ENCODE peak calls at places on chromosomes 5 and 9, in seven cellular contexts. D, O, X, R, U, Z and L are unnamed samples.

GRCh38 chr5:173648308-173648866 is 31.9 kb upstream of the BOD1 start:
- DNase-seq in O (no peak), D (no peak), Z (no peak), R (no peak), X (no peak), U (no peak), L (no peak)

GRCh38 chr9:94018628-94019027 is 63.5 kb upstream of the BARX1 start:
- DNase-seq in U (no peak), O (no peak), D (no peak), X (no peak), Z (no peak), R (no peak), L (no peak)

GRCh38 chr5:14588758-14589543 is 7.4 kb downstream of the OTULINL start:
- DNase-seq in D (no peak), R (no peak), X (no peak), Z (no peak), O (no peak), U (no peak), L (peak)

GRCh38 chr5:6279607-6280006 is 98.7 kb downstream of the MED10 start:
- DNase-seq in U (no peak), O (no peak), D (no peak), X (no peak), Z (no peak), R (no peak), L (no peak)

GRCh38 chr9:102273952-102274351 is 535.5 kb upstream of the GRIN3A start:
- DNase-seq in Z (no peak), R (no peak), U (no peak), X (no peak), D (no peak), O (no peak), L (no peak)

GRCh38 chr5:168795943-168796342 is 216.8 kb upstream of the PANK3 start:
- DNase-seq in O (no peak), U (no peak), D (no peak), Z (no peak), X (no peak), R (no peak), L (no peak)

GRCh38 chr9:91898451-91899433 is 51.3 kb downstream of the ROR2 start:
- DNase-seq in Z (peak), X (peak), O (peak), D (no peak), R (no peak), U (no peak), L (no peak)

GRCh38 chr9:73441890-73442818 is 290.5 kb downstream of the ANXA1 start:
- DNase-seq in Z (no peak), O (no peak), U (no peak), X (no peak), R (no peak), D (no peak), L (no peak)

GRCh38 chr9:81815781-81816180 is 112.4 kb upstream of the SPATA31D4 start:
- DNase-seq in R (no peak), Z (no peak), O (no peak), D (no peak), X (no peak), U (no peak), L (no peak)

GRCh38 chr5:135930029-135930948 is 24.5 kb downstream of the LECT2 start:
- DNase-seq in O (peak), Z (no peak), X (peak), U (peak), R (no peak), D (no peak), L (no peak)

GRCh38 chr9:92650839-92651621 is 18.9 kb downstream of the IPPK start:
- DNase-seq in D (no peak), R (no peak), U (no peak), X (peak), Z (no peak), O (no peak), L (no peak)

GRCh38 chr9:106890621-106891020 is 27.7 kb downstream of the ZNF462 start:
- DNase-seq in X (no peak), O (no peak), U (no peak), R (no peak), D (no peak), Z (no peak), L (no peak)

GRCh38 chr5:89396262-89396975 is 513.4 kb upstream of the MEF2C start:
- DNase-seq in O (no peak), U (no peak), X (no peak), R (peak), D (no peak), Z (no peak), L (no peak)

GRCh38 chr5:94776167-94776566 is 157.7 kb downstream of the SLF1 start:
- DNase-seq in X (peak), R (no peak), Z (no peak), U (no peak), D (no peak), O (no peak), L (no peak)

GRCh38 chr5:112535339-112535738 is 116.3 kb upstream of the EPB41L4A start:
- DNase-seq in U (no peak), X (no peak), O (no peak), D (no peak), R (no peak), Z (no peak), L (no peak)

DNA sequence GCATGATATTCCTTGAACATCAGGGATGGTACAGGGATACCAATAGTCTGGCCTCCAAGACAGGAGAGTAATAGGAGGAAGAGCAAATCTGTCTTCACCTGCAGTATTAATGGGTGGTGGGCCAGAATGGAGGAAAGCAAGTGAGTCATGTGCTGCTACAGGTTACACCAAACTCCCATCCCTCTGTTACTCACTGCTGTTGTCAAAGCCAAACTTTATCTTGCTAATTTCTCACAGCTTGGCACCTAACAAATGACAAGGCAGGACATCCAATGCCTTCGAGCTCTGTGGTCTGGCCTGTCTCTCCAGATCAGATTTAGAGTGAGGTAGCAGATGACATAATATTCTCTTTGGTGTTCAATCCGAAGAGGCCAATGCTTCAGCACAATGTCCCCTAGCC is 26.8 kb downstream of the PLAC8L1 start:
- DNase-seq in O (no peak), D (no peak), Z (no peak), X (no peak), R (no peak), U (no peak), L (no peak)
- TF ChIP-seq JUND in O (no peak), D (no peak), Z (no peak), X (no peak), R (no peak), U (no peak), L (no peak)

GRCh38 chr5:72241346-72242003 is 78.6 kb downstream of the MRPS27 start:
- DNase-seq in R (no peak), X (no peak), D (no peak), Z (no peak), U (no peak), O (peak), L (no peak)

GRCh38 chr5:72235725-72236124 is 84.3 kb downstream of the MRPS27 start:
- DNase-seq in D (no peak), O (no peak), U (no peak), R (no peak), Z (no peak), X (no peak), L (no peak)

GRCh38 chr5:72237415-72237814 is 82.6 kb downstream of the MRPS27 start:
- DNase-seq in X (no peak), R (no peak), D (no peak), O (no peak), Z (no peak), U (no peak), L (no peak)

GRCh38 chr5:72237879-72238278 is 82.2 kb downstream of the MRPS27 start:
- DNase-seq in O (no peak), D (no peak), U (no peak), Z (no peak), X (no peak), R (no peak), L (no peak)

GRCh38 chr5:72238712-72239445 is 81.2 kb downstream of the MRPS27 start:
- DNase-seq in Z (no peak), O (no peak), X (no peak), U (no peak), D (no peak), R (no peak), L (no peak)
- TF ChIP-seq JUND in Z (no peak), O (no peak), X (no peak), U (no peak), D (no peak), R (no peak), L (no peak)

DNA sequence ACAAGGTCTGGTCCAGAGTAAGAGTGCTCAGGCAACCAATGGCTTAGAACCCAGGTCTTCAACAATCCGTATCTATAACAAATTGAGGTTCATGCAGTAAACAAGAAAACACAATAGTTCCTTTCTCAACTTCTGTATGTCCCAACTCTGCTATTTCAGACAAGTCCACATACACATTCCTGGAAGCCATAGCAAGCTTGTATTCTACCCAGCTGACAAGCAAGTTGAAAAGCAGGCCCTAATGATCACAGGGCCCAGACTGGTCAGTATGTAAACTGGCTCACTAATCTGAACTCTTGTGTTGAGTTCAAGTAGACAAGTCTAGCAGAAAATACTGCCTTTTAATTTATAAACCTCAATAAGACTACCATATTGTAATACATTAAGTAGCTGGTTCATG is 26.9 kb downstream of the FNIP1 start:
- DNase-seq in R (no peak), U (no peak), O (peak), X (no peak), D (no peak), Z (no peak), L (peak)
- TF ChIP-seq JUND in R (no peak), U (no peak), O (no peak), X (no peak), D (no peak), Z (no peak), L (no peak)

GRCh38 chr9:82882744-82883143 is 180.2 kb downstream of the RASEF start:
- DNase-seq in R (no peak), Z (no peak), U (no peak), O (no peak), D (no peak), X (no peak), L (no peak)
- TF ChIP-seq JUND in R (no peak), Z (no peak), U (peak), O (no peak), D (no peak), X (no peak), L (no peak)

GRCh38 chr5:137195483-137195882 is 303.6 kb downstream of the SPOCK1 start:
- DNase-seq in U (no peak), O (no peak), X (no peak), D (no peak), R (no peak), Z (no peak), L (no peak)
- TF ChIP-seq JUND in U (no peak), O (no peak), X (no peak), D (no peak), R (no peak), Z (no peak), L (no peak)